ENCODE peak calls at places on chromosome 19, in seven cellular contexts. D, L, P, S, X, I and T are unnamed samples.

GRCh38 chr19:2095338-2095938 is 688 bp downstream of the MOB3A start:
- DNase-seq in D (no peak), L (no peak), P (no peak), S (no peak), X (peak), I (peak), T (no peak)

GRCh38 chr19:35117017-35117570 is 1.5 kb downstream of the FXYD3 start:
- DNase-seq in D (no peak), L (no peak), P (no peak), S (no peak), X (no peak), I (no peak), T (no peak)

GRCh38 chr19:14118165-14119051 is 846 bp upstream of the PRKACA start:
- DNase-seq in D (no peak), L (peak), P (peak), S (no peak), X (peak), I (peak), T (peak)

GRCh38 chr19:43726736-43727592 is 11.1 kb downstream of the IRGC start:
- DNase-seq in D (no peak), L (no peak), P (no peak), S (no peak), X (no peak), I (no peak), T (no peak)

GRCh38 chr19:50368649-50369570 is 3.5 kb upstream of the NAPSA start:
- DNase-seq in D (peak), L (peak), P (peak), S (peak), X (peak), I (peak), T (peak)

GRCh38 chr19:29806098-29806866 is 5.5 kb upstream of the CCNE1 start:
- DNase-seq in D (peak), L (no peak), P (no peak), S (peak), X (peak), I (no peak), T (no peak)

GRCh38 chr19:16325671-16326400 is 1.2 kb downstream of the KLF2 start:
- DNase-seq in D (no peak), L (peak), P (peak), S (no peak), X (no peak), I (peak), T (no peak)

GRCh38 chr19:38650911-38651584 is 3.6 kb downstream of the ACTN4 start:
- DNase-seq in D (no peak), L (no peak), P (no peak), S (no peak), X (no peak), I (no peak), T (no peak)

GRCh38 chr19:34314437-34315313 is 50.3 kb upstream of the GPI start:
- DNase-seq in D (no peak), L (no peak), P (no peak), S (no peak), X (no peak), I (no peak), T (no peak)

GRCh38 chr19:1487576-1488281 is 2.4 kb downstream of the PCSK4 start:
- DNase-seq in D (no peak), L (no peak), P (no peak), S (no peak), X (no peak), I (no peak), T (no peak)

GRCh38 chr19:14433454-14434156 is 499 bp downstream of the PKN1 start:
- DNase-seq in D (no peak), L (peak), P (peak), S (no peak), X (peak), I (peak), T (peak)

GRCh38 chr19:41699231-41699967 is 9.0 kb upstream of the CEACAM5 start:
- DNase-seq in D (peak), L (no peak), P (no peak), S (no peak), X (peak), I (no peak), T (peak)

GRCh38 chr19:57280913-57281425 is 684 bp downstream of the ZNF460 start:
- DNase-seq in D (peak), L (peak), P (no peak), S (no peak), X (peak), I (peak), T (no peak)

GRCh38 chr19:19649580-19649995 is 6.1 kb upstream of the GMIP start:
- DNase-seq in D (no peak), L (no peak), P (no peak), S (no peak), X (no peak), I (no peak), T (no peak)